ENCODE peak calls at places on chromosomes 3 and 15, in five cellular contexts. One of them, this sample, is unnamed.

GRCh38 chr15:95973566-95974256 is 356.8 kb upstream of the NR2F2 start:
- DNase-seq in neuronal stem cell: no peak
- DNase-seq in H1: no peak
- DNase-seq in H9: no peak
- DNase-seq in mesenchymal stem cell: no peak
- DNase-seq in this sample: no peak

GRCh38 chr3:96619475-96619874 is 194.9 kb upstream of the EPHA6 start:
- DNase-seq in neuronal stem cell: no peak
- DNase-seq in H1: no peak
- DNase-seq in H9: no peak
- DNase-seq in mesenchymal stem cell: no peak
- DNase-seq in this sample: no peak

GRCh38 chr15:74389115-74390048 is 21.9 kb upstream of the CYP11A1 start:
- DNase-seq in neuronal stem cell: no peak
- DNase-seq in H1: no peak
- DNase-seq in H9: no peak
- DNase-seq in mesenchymal stem cell: no peak
- DNase-seq in this sample: peak; percentile 99

GRCh38 chr3:64216706-64217105 is 8.6 kb downstream of the PRICKLE2 start:
- DNase-seq in neuronal stem cell: no peak
- DNase-seq in H1: no peak
- DNase-seq in H9: peak; percentile 32
- DNase-seq in mesenchymal stem cell: peak; percentile 45
- DNase-seq in this sample: no peak

GRCh38 chr15:66170716-66171115 is 82.8 kb downstream of the MEGF11 start:
- DNase-seq in neuronal stem cell: no peak
- DNase-seq in H1: no peak
- DNase-seq in H9: no peak
- DNase-seq in mesenchymal stem cell: no peak
- DNase-seq in this sample: no peak

GRCh38 chr3:105862217-105862616 is 6.6 kb downstream of the CBLB start:
- DNase-seq in neuronal stem cell: no peak
- DNase-seq in H1: no peak
- DNase-seq in H9: no peak
- DNase-seq in mesenchymal stem cell: no peak
- DNase-seq in this sample: no peak

GRCh38 chr15:51931638-51932037 is 39.9 kb downstream of the LEO1 start:
- DNase-seq in neuronal stem cell: no peak
- DNase-seq in H1: no peak
- DNase-seq in H9: no peak
- DNase-seq in mesenchymal stem cell: peak; percentile 19
- DNase-seq in this sample: peak; percentile 37

GRCh38 chr15:39360417-39360816 is 220.5 kb upstream of the THBS1 start:
- DNase-seq in neuronal stem cell: no peak
- DNase-seq in H1: no peak
- DNase-seq in H9: no peak
- DNase-seq in mesenchymal stem cell: no peak
- DNase-seq in this sample: no peak

GRCh38 chr15:75620043-75620775 is 5.3 kb downstream of the SNUPN start:
- DNase-seq in neuronal stem cell: no peak
- DNase-seq in H1: no peak
- DNase-seq in H9: no peak
- DNase-seq in mesenchymal stem cell: peak; percentile 67
- DNase-seq in this sample: no peak

GRCh38 chr15:78873796-78874761 is 1.4 kb downstream of the MORF4L1 start:
- DNase-seq in neuronal stem cell: no peak
- DNase-seq in H1: no peak
- DNase-seq in H9: no peak
- DNase-seq in mesenchymal stem cell: peak; percentile 51
- DNase-seq in this sample: peak; percentile 75

GRCh38 chr3:14141144-14141543 is 16.3 kb downstream of the TMEM43 start:
- DNase-seq in neuronal stem cell: no peak
- DNase-seq in H1: no peak
- DNase-seq in H9: no peak
- DNase-seq in mesenchymal stem cell: no peak
- DNase-seq in this sample: no peak

GRCh38 chr15:64014995-64015394 is 31.3 kb downstream of the DAPK2 start:
- DNase-seq in neuronal stem cell: no peak
- DNase-seq in H1: no peak
- DNase-seq in H9: no peak
- DNase-seq in mesenchymal stem cell: no peak
- DNase-seq in this sample: no peak

GRCh38 chr3:69032137-69032536 is 18.7 kb upstream of the EOGT start:
- DNase-seq in neuronal stem cell: no peak
- DNase-seq in H1: no peak
- DNase-seq in H9: no peak
- DNase-seq in mesenchymal stem cell: peak; percentile 16
- DNase-seq in this sample: peak; percentile 83

GRCh38 chr15:89177633-89178306 is 43.6 kb downstream of the RLBP1 start:
- DNase-seq in neuronal stem cell: peak; percentile 74
- DNase-seq in H1: no peak
- DNase-seq in H9: peak; percentile 62
- DNase-seq in mesenchymal stem cell: peak; percentile 75
- DNase-seq in this sample: peak; percentile 85
- H3K27ac ChIP-seq in neuronal stem cell: no peak overlapping the region
- H3K27ac ChIP-seq in H1: no peak overlapping the region
- H3K27ac ChIP-seq in H9: no peak overlapping the region
- H3K27ac ChIP-seq in mesenchymal stem cell: no peak overlapping the region
- H3K27ac ChIP-seq in this sample: no peak overlapping the region

GRCh38 chr3:150373234-150373633 is 34.9 kb upstream of the TSC22D2 start:
- DNase-seq in neuronal stem cell: no peak
- DNase-seq in H1: no peak
- DNase-seq in H9: no peak
- DNase-seq in mesenchymal stem cell: no peak
- DNase-seq in this sample: no peak

GRCh38 chr3:150371741-150372254 is 36.3 kb upstream of the TSC22D2 start:
- DNase-seq in neuronal stem cell: peak; percentile 12
- DNase-seq in H1: no peak
- DNase-seq in H9: no peak
- DNase-seq in mesenchymal stem cell: peak; percentile 98
- DNase-seq in this sample: peak; percentile 91

GRCh38 chr3:150370129-150370602 is 37.9 kb upstream of the TSC22D2 start:
- DNase-seq in neuronal stem cell: peak; percentile 63
- DNase-seq in H1: peak; percentile 66
- DNase-seq in H9: peak; percentile 57
- DNase-seq in mesenchymal stem cell: peak; percentile 97
- DNase-seq in this sample: peak; percentile 87

GRCh38 chr3:150370982-150371381 is 37.1 kb upstream of the TSC22D2 start:
- DNase-seq in neuronal stem cell: no peak
- DNase-seq in H1: no peak
- DNase-seq in H9: no peak
- DNase-seq in mesenchymal stem cell: peak; percentile 37
- DNase-seq in this sample: no peak

GRCh38 chr3:150372320-150373118 is 35.6 kb upstream of the TSC22D2 start:
- DNase-seq in neuronal stem cell: no peak
- DNase-seq in H1: no peak
- DNase-seq in H9: no peak
- DNase-seq in mesenchymal stem cell: peak; percentile 57
- DNase-seq in this sample: no peak
- H3K14ac ChIP-seq in neuronal stem cell: no peak overlapping the region
- H3K14ac ChIP-seq in H1: no peak overlapping the region
- H3K14ac ChIP-seq in H9: no peak overlapping the region
- H3K14ac ChIP-seq in mesenchymal stem cell: no peak overlapping the region
- H3K14ac ChIP-seq in this sample: no peak overlapping the region

DNA sequence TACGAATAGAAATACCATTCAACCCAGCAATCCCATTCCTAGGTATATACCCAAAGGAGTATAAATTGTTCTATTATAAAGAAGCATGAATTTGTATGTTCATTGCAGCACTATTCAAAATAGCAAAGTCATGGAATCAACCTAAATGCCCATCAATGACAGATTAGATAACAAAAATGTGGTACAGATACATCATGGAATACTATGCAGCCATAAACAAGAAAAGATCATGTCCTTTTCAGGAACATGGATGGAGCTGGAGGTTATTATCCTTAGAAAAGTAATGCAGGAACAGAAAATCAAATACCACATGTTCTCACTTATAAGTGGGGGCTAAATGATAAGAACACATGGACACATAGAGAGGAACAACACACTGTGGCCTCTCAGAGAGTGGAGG is 571.9 kb downstream of the RBMS3 start:
- DNase-seq in neuronal stem cell: no peak
- DNase-seq in H1: no peak
- DNase-seq in H9: no peak
- DNase-seq in mesenchymal stem cell: no peak
- DNase-seq in this sample: no peak
- H2BK12ac ChIP-seq in neuronal stem cell: no peak overlapping the region
- H2BK12ac ChIP-seq in H1: no peak overlapping the region
- H2BK12ac ChIP-seq in H9: no peak overlapping the region
- H2BK12ac ChIP-seq in mesenchymal stem cell: no peak overlapping the region
- H2BK12ac ChIP-seq in this sample: no peak overlapping the region

GRCh38 chr15:77019476-77020331 is 24.8 kb downstream of the PSTPIP1 start:
- DNase-seq in neuronal stem cell: no peak
- DNase-seq in H1: no peak
- DNase-seq in H9: no peak
- DNase-seq in mesenchymal stem cell: peak; percentile 41
- DNase-seq in this sample: no peak
- H3K27ac ChIP-seq in neuronal stem cell: no peak overlapping the region
- H3K27ac ChIP-seq in H1: no peak overlapping the region
- H3K27ac ChIP-seq in H9: no peak overlapping the region
- H3K27ac ChIP-seq in mesenchymal stem cell: no peak overlapping the region
- H3K27ac ChIP-seq in this sample: no peak overlapping the region

GRCh38 chr3:147395975-147396708 is 10.2 kb downstream of the ZIC4 start:
- DNase-seq in neuronal stem cell: no peak
- DNase-seq in H1: no peak
- DNase-seq in H9: no peak
- DNase-seq in mesenchymal stem cell: no peak
- DNase-seq in this sample: no peak
- H3K14ac ChIP-seq in neuronal stem cell: peak overlapping the region; percentile 71
- H3K14ac ChIP-seq in H1: no peak overlapping the region
- H3K14ac ChIP-seq in H9: no peak overlapping the region
- H3K14ac ChIP-seq in mesenchymal stem cell: no peak overlapping the region
- H3K14ac ChIP-seq in this sample: no peak overlapping the region

GRCh38 chr3:10568549-10568948 is 63.2 kb upstream of the ATP2B2 start:
- DNase-seq in neuronal stem cell: no peak
- DNase-seq in H1: no peak
- DNase-seq in H9: no peak
- DNase-seq in mesenchymal stem cell: no peak
- DNase-seq in this sample: no peak

GRCh38 chr3:10563396-10563795 is 58.0 kb upstream of the ATP2B2 start:
- DNase-seq in neuronal stem cell: no peak
- DNase-seq in H1: no peak
- DNase-seq in H9: no peak
- DNase-seq in mesenchymal stem cell: no peak
- DNase-seq in this sample: no peak

GRCh38 chr3:10566451-10566850 is 61.1 kb upstream of the ATP2B2 start:
- DNase-seq in neuronal stem cell: no peak
- DNase-seq in H1: no peak
- DNase-seq in H9: no peak
- DNase-seq in mesenchymal stem cell: no peak
- DNase-seq in this sample: no peak

GRCh38 chr3:10561942-10562565 is 56.7 kb upstream of the ATP2B2 start:
- DNase-seq in neuronal stem cell: no peak
- DNase-seq in H1: no peak
- DNase-seq in H9: no peak
- DNase-seq in mesenchymal stem cell: no peak
- DNase-seq in this sample: no peak

GRCh38 chr3:10565814-10566213 is 60.4 kb upstream of the ATP2B2 start:
- DNase-seq in neuronal stem cell: no peak
- DNase-seq in H1: no peak
- DNase-seq in H9: no peak
- DNase-seq in mesenchymal stem cell: no peak
- DNase-seq in this sample: no peak
- H2BK12ac ChIP-seq in neuronal stem cell: no peak overlapping the region
- H2BK12ac ChIP-seq in H1: no peak overlapping the region
- H2BK12ac ChIP-seq in H9: no peak overlapping the region
- H2BK12ac ChIP-seq in mesenchymal stem cell: no peak overlapping the region
- H2BK12ac ChIP-seq in this sample: no peak overlapping the region

DNA sequence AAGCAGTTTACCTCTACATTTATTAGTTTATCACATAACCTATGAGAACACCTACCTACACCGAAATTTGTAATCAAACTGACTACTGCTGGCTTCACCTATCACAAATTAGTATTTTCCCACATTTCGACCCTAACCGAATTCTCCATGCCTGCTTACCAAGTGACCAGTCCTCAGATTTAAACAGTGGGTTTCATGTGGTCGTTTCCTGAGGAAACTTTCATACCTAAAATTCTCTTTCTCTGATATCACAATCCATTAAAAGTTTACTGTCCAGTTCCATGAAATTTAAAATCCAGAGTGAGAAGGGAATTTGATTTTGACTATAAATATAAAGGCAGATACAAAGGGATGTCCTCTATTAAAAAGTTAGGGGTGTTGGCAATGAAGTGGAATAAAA is 1.9 kb downstream of the PLOD2 start:
- DNase-seq in neuronal stem cell: no peak
- DNase-seq in H1: no peak
- DNase-seq in H9: no peak
- DNase-seq in mesenchymal stem cell: peak; percentile 28
- DNase-seq in this sample: no peak
- H3K27ac ChIP-seq in neuronal stem cell: no peak overlapping the region
- H3K27ac ChIP-seq in H1: no peak overlapping the region
- H3K27ac ChIP-seq in H9: no peak overlapping the region
- H3K27ac ChIP-seq in mesenchymal stem cell: no peak overlapping the region
- H3K27ac ChIP-seq in this sample: no peak overlapping the region

DNA sequence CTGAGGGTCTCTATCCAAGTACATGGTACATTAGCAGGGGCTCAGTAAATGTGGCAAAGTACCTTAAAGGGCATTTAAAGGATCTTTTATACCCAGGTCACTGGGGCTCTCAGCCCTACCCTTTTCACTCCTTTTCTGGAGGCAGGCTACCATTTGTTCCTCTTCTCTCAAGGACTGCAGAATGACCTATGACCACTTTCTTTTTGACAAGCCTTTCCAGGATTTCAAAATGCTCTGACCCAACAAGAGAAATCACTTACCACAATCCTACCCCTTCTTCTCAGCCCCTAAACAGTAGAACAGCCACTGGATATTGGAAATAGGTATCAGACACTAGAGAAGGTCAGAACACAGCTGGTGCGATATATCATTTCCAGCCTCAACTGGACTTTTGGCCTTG is 221.8 kb upstream of the TPRG1 start:
- DNase-seq in neuronal stem cell: no peak
- DNase-seq in H1: no peak
- DNase-seq in H9: no peak
- DNase-seq in mesenchymal stem cell: peak; percentile 65
- DNase-seq in this sample: no peak
- H3K14ac ChIP-seq in neuronal stem cell: no peak overlapping the region
- H3K14ac ChIP-seq in H1: no peak overlapping the region
- H3K14ac ChIP-seq in H9: no peak overlapping the region
- H3K14ac ChIP-seq in mesenchymal stem cell: no peak overlapping the region
- H3K14ac ChIP-seq in this sample: no peak overlapping the region

GRCh38 chr3:171428321-171428787 is 31.9 kb downstream of the TNIK start:
- DNase-seq in neuronal stem cell: no peak
- DNase-seq in H1: no peak
- DNase-seq in H9: peak; percentile 46
- DNase-seq in mesenchymal stem cell: no peak
- DNase-seq in this sample: no peak
- H2BK12ac ChIP-seq in neuronal stem cell: no peak overlapping the region
- H2BK12ac ChIP-seq in H1: peak overlapping the region; percentile 75
- H2BK12ac ChIP-seq in H9: no peak overlapping the region
- H2BK12ac ChIP-seq in mesenchymal stem cell: no peak overlapping the region
- H2BK12ac ChIP-seq in this sample: no peak overlapping the region